ENCODE peak calls at places on chromosomes 4 and X, in seven cellular contexts. R is aorta, U is thoracic aorta, H is adrenal gland, J is heart right ventricle, D is Panc1, K is OCI-LY7. S is an unnamed sample.

GRCh38 chrX:13253223-13253622 is 66.6 kb downstream of the ATXN3L start:
- DNase-seq in R (no peak), H (no peak), D (no peak), U (no peak), J (no peak), K (no peak), S (no peak)

GRCh38 chr4:173494013-173494970 is 35.7 kb downstream of the HAND2 start:
- DNase-seq in J (peak), H (peak), R (peak), K (peak), U (no peak), D (peak), S (peak)

GRCh38 chr4:27005512-27006246 is 145.0 kb downstream of the STIM2 start:
- DNase-seq in K (no peak), H (no peak), J (no peak), U (no peak), R (no peak), D (peak), S (no peak)

GRCh38 chr4:76377922-76378321 is 43.0 kb downstream of the CCDC158 start:
- DNase-seq in U (no peak), R (no peak), H (peak), K (peak), D (no peak), J (no peak), S (peak)

GRCh38 chrX:153353416-153353815 is 19.5 kb downstream of the ZNF275 start:
- DNase-seq in U (no peak), J (no peak), H (no peak), R (no peak), K (peak), D (no peak), S (no peak)

GRCh38 chr4:38308728-38309315 is 348.6 kb downstream of the PTTG2 start:
- DNase-seq in H (no peak), K (no peak), D (no peak), R (no peak), J (no peak), U (no peak), S (no peak)

GRCh38 chrX:129706395-129707072 is 32.2 kb upstream of the XPNPEP2 start:
- DNase-seq in D (no peak), J (peak), R (no peak), K (no peak), H (peak), U (no peak), S (no peak)

GRCh38 chrX:10656214-10656613 is 35.8 kb upstream of the MID1 start:
- DNase-seq in J (no peak), K (no peak), D (no peak), R (no peak), U (no peak), H (no peak), S (no peak)

GRCh38 chrX:51834076-51834475 is 59.3 kb upstream of the MAGED1 start:
- DNase-seq in D (no peak), J (no peak), K (no peak), R (no peak), U (no peak), H (no peak), S (no peak)

GRCh38 chr4:123976285-123976684 is 579.7 kb downstream of the SPRY1 start:
- DNase-seq in U (no peak), R (no peak), H (peak), D (no peak), J (no peak), K (peak), S (no peak)

GRCh38 chr4:2943364-2944090 is 19.7 kb downstream of the NOP14 start:
- DNase-seq in U (no peak), H (peak), D (no peak), J (no peak), R (peak), K (no peak), S (no peak)

GRCh38 chr4:77930876-77931275 is 68.2 kb downstream of the MRPL1 start:
- DNase-seq in H (no peak), J (no peak), D (no peak), K (no peak), U (no peak), R (no peak), S (no peak)

GRCh38 chr4:56689231-56689630 is 8.1 kb upstream of the HOPX start:
- DNase-seq in H (no peak), D (no peak), R (no peak), U (no peak), J (no peak), K (no peak), S (no peak)

GRCh38 chr4:55312491-55313101 is 33.4 kb upstream of the SRD5A3 start:
- DNase-seq in U (no peak), R (no peak), H (peak), K (peak), J (peak), D (peak), S (no peak)

GRCh38 chr4:183591301-183591700 is 67.7 kb downstream of the RWDD4 start:
- DNase-seq in R (no peak), U (no peak), D (no peak), H (no peak), K (no peak), J (no peak), S (no peak)

GRCh38 chr4:108036252-108036651 is 46.6 kb downstream of the HADH start:
- DNase-seq in H (no peak), U (no peak), R (no peak), D (no peak), K (peak), J (no peak), S (no peak)

GRCh38 chr4:184330008-184330400 is 112.3 kb upstream of the ENPP6 start:
- DNase-seq in R (no peak), J (no peak), K (no peak), D (no peak), H (peak), U (no peak), S (peak)

GRCh38 chrX:98931194-98931593 is 1478.9 kb downstream of the PCDH19 start:
- DNase-seq in K (no peak), R (no peak), J (no peak), H (no peak), U (no peak), D (no peak), S (no peak)

GRCh38 chr4:154741877-154742851 is 1.6 kb upstream of the LRAT start:
- DNase-seq in R (no peak), J (no peak), H (no peak), K (no peak), D (no peak), U (no peak), S (no peak)

GRCh38 chrX:40864972-40865371 is 129.6 kb upstream of the MED14 start:
- DNase-seq in J (no peak), U (no peak), H (no peak), K (no peak), R (no peak), D (no peak), S (no peak)

GRCh38 chrX:102846544-102847236 is 90.4 kb upstream of the RAB40AL start:
- DNase-seq in J (no peak), D (no peak), U (no peak), H (no peak), K (no peak), R (no peak), S (no peak)

GRCh38 chrX:136086521-136086920 is 60.8 kb upstream of the FHL1 start:
- DNase-seq in H (no peak), D (no peak), J (no peak), U (no peak), R (no peak), K (no peak), S (no peak)

GRCh38 chr4:143335979-143336827 is 473 bp upstream of the GAB1 start:
- DNase-seq in K (peak), J (peak), D (no peak), R (peak), H (peak), U (peak), S (peak)

GRCh38 chrX:30592846-30593245 is 15.3 kb upstream of the TASL start:
- DNase-seq in J (no peak), D (no peak), K (no peak), U (no peak), R (no peak), H (no peak), S (no peak)

GRCh38 chr4:137083571-137083970 is 448.7 kb downstream of the PCDH18 start:
- DNase-seq in H (no peak), J (no peak), U (no peak), R (no peak), K (no peak), D (no peak), S (no peak)

GRCh38 chr4:159549092-159549491 is 446.2 kb downstream of the RAPGEF2 start:
- DNase-seq in U (no peak), D (no peak), K (no peak), J (no peak), H (no peak), R (no peak), S (no peak)

GRCh38 chrX:152915541-152916241 is 17.8 kb downstream of the ZNF185 start:
- DNase-seq in D (peak), H (peak), J (no peak), K (peak), R (no peak), U (no peak), S (no peak)

GRCh38 chr4:1749370-1749769 is 28.0 kb downstream of the TACC3 start:
- DNase-seq in R (no peak), J (no peak), H (no peak), D (no peak), U (no peak), K (no peak), S (no peak)

GRCh38 chrX:105191878-105192277 is 28.6 kb downstream of the TEX13A start:
- DNase-seq in U (no peak), J (no peak), D (peak), H (no peak), K (peak), R (no peak), S (no peak)

GRCh38 chr4:123478859-123479345 is 82.3 kb downstream of the SPRY1 start:
- DNase-seq in R (no peak), H (no peak), U (no peak), K (peak), J (no peak), D (no peak), S (peak)

GRCh38 chrX:3526749-3527148 is 180.3 kb upstream of the MXRA5 start:
- DNase-seq in R (no peak), H (no peak), U (no peak), D (no peak), K (no peak), J (no peak), S (no peak)

GRCh38 chrX:134377537-134377936 is 82.4 kb upstream of the HPRT1 start:
- DNase-seq in R (no peak), J (peak), H (peak), D (no peak), U (no peak), K (peak), S (no peak)

GRCh38 chrX:30196322-30196721 is 19.0 kb upstream of the MAGEB2 start:
- DNase-seq in U (no peak), K (peak), D (no peak), J (no peak), H (no peak), R (no peak), S (no peak)

GRCh38 chr4:39469429-39470077 is 10.7 kb downstream of the LIAS start:
- DNase-seq in R (no peak), U (no peak), H (peak), D (peak), K (peak), J (peak), S (no peak)

GRCh38 chr4:81452452-81453011 is 19.2 kb downstream of the RASGEF1B start:
- DNase-seq in J (no peak), H (no peak), D (no peak), R (no peak), U (no peak), K (no peak), S (no peak)

GRCh38 chrX:31499120-31499519 is 427.3 kb upstream of the FTHL17 start:
- DNase-seq in U (no peak), K (no peak), R (no peak), D (no peak), J (no peak), H (no peak), S (no peak)

GRCh38 chr4:180527993-180528392 is 1715.2 kb upstream of the TENM3 start:
- DNase-seq in U (no peak), J (no peak), K (no peak), R (no peak), H (peak), D (no peak), S (no peak)

GRCh38 chr4:29046716-29047115 is 1673.5 kb upstream of the PCDH7 start:
- DNase-seq in J (no peak), U (no peak), H (no peak), K (no peak), R (no peak), D (no peak), S (no peak)

GRCh38 chrX:64975491-64975890 is 759 bp downstream of the ZC4H2 start:
- DNase-seq in U (no peak), D (no peak), H (peak), K (peak), R (peak), J (peak), S (peak)

GRCh38 chr4:176406736-176407135 is 87.0 kb downstream of the SPCS3 start:
- DNase-seq in J (no peak), U (no peak), K (no peak), R (no peak), D (no peak), H (no peak), S (no peak)
- H3K4me3 ChIP-seq in J (no peak), U (no peak), K (no peak), R (no peak), D (no peak), H (no peak), S (no peak)

DNA sequence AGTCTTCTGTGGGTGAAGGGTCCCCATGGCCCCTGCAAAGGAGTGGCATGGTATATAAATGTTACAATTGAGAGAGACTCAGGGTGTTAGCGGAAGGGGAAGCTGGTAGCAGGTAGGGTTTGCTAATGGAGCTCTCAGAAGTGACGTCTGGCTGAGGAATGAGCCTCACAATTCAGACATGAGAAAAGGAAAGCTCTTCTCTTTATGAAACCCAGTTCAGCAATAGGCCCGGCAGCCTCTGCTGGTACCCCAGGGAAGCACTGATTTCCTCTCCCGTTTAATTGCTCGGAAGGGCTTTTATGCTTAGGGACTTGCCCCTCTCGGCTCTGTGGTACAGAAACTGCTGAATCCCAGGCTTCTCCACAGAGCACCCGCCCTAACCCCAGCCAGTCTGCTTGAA is 19.4 kb upstream of the AFAP1 start:
- DNase-seq in J (no peak), R (peak), K (no peak), U (no peak), D (no peak), H (no peak), S (no peak)
- H3K27ac ChIP-seq in J (no peak), R (no peak), K (no peak), U (no peak), D (peak), H (no peak), S (no peak)

DNA sequence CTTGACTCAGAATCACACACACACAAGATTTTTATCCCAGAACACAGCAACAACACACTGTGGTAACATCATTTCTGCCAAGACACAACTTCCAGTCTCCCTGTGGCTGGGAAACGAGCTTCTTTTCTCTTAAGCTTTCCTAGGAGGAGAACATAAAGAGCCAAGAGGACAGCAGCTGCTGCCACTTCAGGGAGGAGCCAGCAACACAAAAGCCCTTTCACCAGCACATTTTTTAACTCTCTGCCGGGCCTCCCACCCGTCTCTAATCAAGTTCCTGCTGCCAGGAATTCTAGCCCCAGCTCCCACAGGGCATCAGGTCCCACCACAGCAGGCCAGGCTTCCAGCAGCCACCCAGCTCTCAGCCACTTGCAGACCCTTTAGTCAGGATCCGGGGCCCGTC is 22.4 kb downstream of the FAT1 start:
- DNase-seq in J (no peak), K (no peak), D (no peak), R (no peak), H (no peak), U (no peak), S (no peak)
- H3K4me3 ChIP-seq in J (peak), K (no peak), D (peak), R (no peak), H (no peak), U (peak), S (no peak)

GRCh38 chrX:9341305-9342201 is 123.3 kb upstream of the TBL1X start:
- DNase-seq in R (peak), D (no peak), U (no peak), J (peak), H (peak), K (peak), S (peak)
- H3K27ac ChIP-seq in R (peak), D (peak), U (peak), J (peak), H (no peak), K (peak), S (peak)

GRCh38 chr4:156388826-156389225 is 435.2 kb upstream of the CTSO start:
- DNase-seq in D (no peak), H (no peak), R (no peak), U (no peak), J (no peak), K (no peak), S (no peak)

GRCh38 chr4:156391297-156391653 is 437.6 kb upstream of the CTSO start:
- DNase-seq in H (no peak), J (no peak), D (no peak), U (no peak), K (no peak), R (no peak), S (no peak)

GRCh38 chr4:156396534-156396933 is 442.9 kb upstream of the CTSO start:
- DNase-seq in R (no peak), D (no peak), U (no peak), J (no peak), H (no peak), K (no peak), S (no peak)

DNA sequence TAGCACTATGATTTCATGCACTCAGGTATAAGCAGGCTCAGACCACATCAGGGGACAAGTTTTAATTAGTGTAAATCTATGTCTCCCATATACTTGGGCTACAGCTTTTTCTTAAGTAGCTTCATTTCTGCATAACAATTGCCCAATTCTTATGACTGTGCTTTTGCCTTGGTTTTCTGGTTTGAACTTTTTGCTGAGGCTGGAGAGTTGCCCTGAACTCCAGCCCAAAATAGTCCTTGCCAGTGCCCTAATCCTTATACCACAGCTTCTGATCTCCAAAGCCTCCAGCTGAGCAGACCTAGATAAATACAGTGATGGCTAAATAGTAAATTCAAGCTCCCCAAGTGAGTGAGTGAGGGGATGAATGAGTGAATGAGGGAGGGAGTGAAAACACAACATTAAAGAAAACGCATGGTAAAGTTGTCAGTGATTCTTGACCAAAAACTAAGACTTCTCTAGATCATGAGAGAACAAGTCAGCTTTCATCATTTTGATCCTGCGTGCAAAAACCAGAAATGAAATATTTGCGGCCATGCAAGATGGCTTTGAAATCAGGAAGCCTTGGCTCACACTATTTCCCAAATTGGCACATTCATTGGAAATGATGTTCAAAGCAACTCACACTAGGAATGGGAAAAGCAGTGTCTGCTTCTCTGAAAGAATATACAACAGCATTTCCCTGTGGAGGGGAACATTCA is 437.1 kb upstream of the CTSO start:
- DNase-seq in J (no peak), R (no peak), D (no peak), H (no peak), U (no peak), K (no peak), S (no peak)
- H3K4me3 ChIP-seq in J (no peak), R (no peak), D (no peak), H (no peak), U (no peak), K (no peak), S (no peak)

GRCh38 chr4:174540175-174540574 is 17.9 kb upstream of the HPGD start:
- DNase-seq in D (no peak), U (no peak), K (no peak), J (no peak), H (no peak), R (no peak), S (no peak)

GRCh38 chr4:174538123-174538875 is 16.0 kb upstream of the HPGD start:
- DNase-seq in R (no peak), H (no peak), U (no peak), K (no peak), J (no peak), D (no peak), S (no peak)

GRCh38 chr4:174537634-174538033 is 15.3 kb upstream of the HPGD start:
- DNase-seq in U (no peak), R (no peak), J (no peak), K (no peak), D (no peak), H (no peak), S (no peak)

GRCh38 chr4:174539571-174539970 is 17.3 kb upstream of the HPGD start:
- DNase-seq in K (no peak), U (no peak), D (no peak), R (no peak), H (no peak), J (no peak), S (no peak)

GRCh38 chr4:174538876-174539250 is 16.6 kb upstream of the HPGD start:
- DNase-seq in U (no peak), R (no peak), H (no peak), J (no peak), K (no peak), D (no peak), S (no peak)
- H3K27ac ChIP-seq in U (no peak), R (no peak), H (no peak), J (no peak), K (no peak), D (no peak), S (no peak)

GRCh38 chrX:22296871-22297270 is 24.2 kb downstream of the CBLL2 start:
- DNase-seq in U (no peak), K (no peak), D (no peak), J (no peak), H (no peak), R (no peak), S (no peak)

GRCh38 chrX:22300130-22300529 is 27.4 kb downstream of the CBLL2 start:
- DNase-seq in J (peak), K (no peak), D (no peak), R (no peak), U (no peak), H (peak), S (no peak)
- H3K4me3 ChIP-seq in J (no peak), K (no peak), D (no peak), R (no peak), U (peak), H (no peak), S (no peak)

DNA sequence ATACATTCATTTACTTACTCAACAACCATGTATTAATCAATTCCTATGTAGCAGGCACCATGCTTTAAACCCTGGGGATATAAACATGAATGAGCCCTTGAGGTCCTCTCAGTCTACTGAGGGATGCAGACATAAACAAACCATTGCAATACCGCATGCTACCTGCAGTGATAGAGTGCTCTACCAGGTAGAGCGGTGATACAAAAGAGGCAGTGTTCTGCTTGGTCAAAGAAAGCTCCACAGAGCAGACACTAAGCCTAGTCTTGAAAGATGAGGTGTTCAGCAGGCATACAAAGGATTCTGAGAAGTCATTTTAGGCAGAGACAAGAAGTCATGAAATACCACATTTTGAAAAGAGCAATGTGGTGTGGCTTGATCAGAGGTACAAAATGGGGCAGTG is 26.9 kb upstream of the AMOT start:
- DNase-seq in J (no peak), U (no peak), D (no peak), H (no peak), K (peak), R (no peak), S (no peak)
- H3K27ac ChIP-seq in J (no peak), U (no peak), D (no peak), H (no peak), K (no peak), R (no peak), S (no peak)